ENCODE peak calls at places on chromosome 11, in seven cellular contexts. B is cardiac muscle cell, V is DND-41, P is MM.1S, O is left lung, H is pancreas, S is Peyer's patch. Z is an unnamed sample.

GRCh38 chr11:90134420-90135003 is at the start of gene NAALAD2:
- DNase-seq in B (peak; percentile 83), V (no peak), P (peak; percentile 42), O (peak; percentile 73), H (peak; percentile 53), S (no peak), Z (peak; percentile 77)

GRCh38 chr11:46674463-46675287 is 25.7 kb downstream of the ARHGAP1 start:
- DNase-seq in B (peak; percentile 72), V (peak; percentile 19), P (no peak), O (no peak), H (no peak), S (peak; percentile 20), Z (no peak)

GRCh38 chr11:82308979-82309378 is 424.7 kb downstream of the FAM181B start:
- DNase-seq in B (peak; percentile 30), V (no peak), P (no peak), O (no peak), H (no peak), S (no peak), Z (no peak)

GRCh38 chr11:19380375-19380774 is 139.6 kb upstream of the E2F8 start:
- DNase-seq in B (no peak), V (no peak), P (no peak), O (no peak), H (no peak), S (no peak), Z (no peak)

GRCh38 chr11:19959697-19960096 is 200.6 kb downstream of the DBX1 start:
- DNase-seq in B (no peak), V (no peak), P (no peak), O (no peak), H (no peak), S (no peak), Z (no peak)

GRCh38 chr11:58494096-58494495 is 13.8 kb downstream of the OR5B21 start:
- DNase-seq in B (no peak), V (no peak), P (no peak), O (no peak), H (no peak), S (no peak), Z (no peak)

GRCh38 chr11:75816561-75817239 is 1.7 kb downstream of the UVRAG start:
- DNase-seq in B (no peak), V (peak; percentile 41), P (no peak), O (no peak), H (no peak), S (no peak), Z (no peak)

GRCh38 chr11:60872952-60873524 is 5.7 kb downstream of the ZP1 start:
- DNase-seq in B (no peak), V (peak; percentile 85), P (no peak), O (no peak), H (no peak), S (no peak), Z (no peak)

GRCh38 chr11:47071871-47072270 is 104.8 kb downstream of the ARFGAP2 start:
- DNase-seq in B (no peak), V (no peak), P (no peak), O (no peak), H (no peak), S (no peak), Z (no peak)

GRCh38 chr11:107744736-107745135 is 32.9 kb upstream of the SLN start:
- DNase-seq in B (no peak), V (no peak), P (no peak), O (no peak), H (no peak), S (no peak), Z (no peak)

GRCh38 chr11:104098132-104098531 is 61.7 kb downstream of the DDI1 start:
- DNase-seq in B (no peak), V (no peak), P (no peak), O (no peak), H (no peak), S (no peak), Z (no peak)

GRCh38 chr11:132605794-132606570 is 926.3 kb downstream of the OPCML start:
- DNase-seq in B (peak; percentile 18), V (no peak), P (no peak), O (no peak), H (no peak), S (no peak), Z (no peak)

GRCh38 chr11:102410382-102410784 is 42.2 kb downstream of the TMEM123 start:
- DNase-seq in B (peak; percentile 33), V (no peak), P (no peak), O (no peak), H (no peak), S (no peak), Z (no peak)

GRCh38 chr11:70070736-70071135 is 7.4 kb upstream of the ANO1 start:
- DNase-seq in B (no peak), V (no peak), P (no peak), O (peak; percentile 53), H (no peak), S (no peak), Z (no peak)

GRCh38 chr11:65652511-65653228 is 10.0 kb downstream of the RELA start:
- DNase-seq in B (peak; percentile 92), V (peak; percentile 96), P (peak; percentile 96), O (peak; percentile 99), H (peak; percentile 97), S (peak; percentile 93), Z (peak; percentile 99)

GRCh38 chr11:124758355-124759267 is 3.5 kb downstream of the ESAM start:
- DNase-seq in B (peak; percentile 91), V (no peak), P (peak; percentile 23), O (peak; percentile 93), H (peak; percentile 90), S (peak; percentile 79), Z (peak; percentile 87)

GRCh38 chr11:96162816-96163499 is 180.0 kb downstream of the MAML2 start:
- DNase-seq in B (no peak), V (no peak), P (no peak), O (no peak), H (no peak), S (no peak), Z (no peak)

GRCh38 chr11:64654958-64655541 is 64.0 kb downstream of the SLC22A12 start:
- DNase-seq in B (no peak), V (no peak), P (no peak), O (no peak), H (no peak), S (peak; percentile 32), Z (no peak)

GRCh38 chr11:3163241-3163981 is 1.7 kb downstream of the OSBPL5 start:
- DNase-seq in B (no peak), V (peak; percentile 88), P (no peak), O (peak; percentile 61), H (peak; percentile 48), S (no peak), Z (peak; percentile 38)
- H3K4me3 ChIP-seq in B (peak overlapping the region; percentile 65), V (peak overlapping the region; percentile 84), P (no peak overlapping the region), O (peak overlapping the region; percentile 65), H (no peak overlapping the region), S (peak overlapping the region; percentile 55), Z (peak overlapping the region; percentile 86)

DNA sequence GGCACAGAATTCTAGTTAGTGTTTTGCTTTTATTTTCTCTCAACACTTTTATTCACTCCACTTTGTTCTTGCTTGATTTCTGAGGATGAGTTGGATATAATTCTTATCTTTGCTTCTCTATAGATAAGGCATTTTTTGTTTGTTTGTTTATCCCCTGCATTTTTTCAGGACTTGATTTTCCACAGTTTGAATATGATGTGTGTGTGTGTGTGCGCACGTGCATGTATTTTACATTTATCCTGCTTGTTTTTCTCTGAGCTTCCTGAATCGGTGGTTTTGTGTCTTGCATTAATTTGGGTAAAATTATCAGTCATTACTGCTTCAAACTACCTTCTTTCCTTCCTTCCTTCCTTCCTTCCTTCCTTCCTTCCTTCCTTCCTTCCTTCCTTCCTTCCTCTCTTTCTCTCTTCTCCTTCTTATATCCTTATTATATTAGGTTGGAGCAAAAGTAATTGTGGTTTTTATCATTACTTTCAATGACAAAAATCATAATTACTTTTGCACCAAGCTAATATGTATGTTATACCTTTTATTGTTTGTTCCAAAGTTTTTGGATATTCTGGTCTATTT is 679.9 kb upstream of the RAG2 start:
- DNase-seq in B (no peak), V (no peak), P (no peak), O (no peak), H (no peak), S (no peak), Z (no peak)
- H3K9me3 ChIP-seq in B (no peaks in the 10 kb centered on the region), V (no peaks in the 10 kb centered on the region), P (no peaks in the 10 kb centered on the region), O (no peaks in the 10 kb centered on the region), H (no peaks in the 10 kb centered on the region), S (no peaks in the 10 kb centered on the region), Z (no peaks in the 10 kb centered on the region)

GRCh38 chr11:464316-464715 is 14.2 kb downstream of the PTDSS2 start:
- DNase-seq in B (no peak), V (no peak), P (no peak), O (peak; percentile 63), H (peak; percentile 63), S (no peak), Z (no peak)
- H3K36me3 ChIP-seq in B (peaks cover 3% of the 10 kb centered on the region), V (peaks cover 51% of the 10 kb centered on the region), P (no peaks in the 10 kb centered on the region), O (peaks cover 44% of the 10 kb centered on the region), H (no peaks in the 10 kb centered on the region), S (peaks cover 31% of the 10 kb centered on the region), Z (no peaks in the 10 kb centered on the region)

DNA sequence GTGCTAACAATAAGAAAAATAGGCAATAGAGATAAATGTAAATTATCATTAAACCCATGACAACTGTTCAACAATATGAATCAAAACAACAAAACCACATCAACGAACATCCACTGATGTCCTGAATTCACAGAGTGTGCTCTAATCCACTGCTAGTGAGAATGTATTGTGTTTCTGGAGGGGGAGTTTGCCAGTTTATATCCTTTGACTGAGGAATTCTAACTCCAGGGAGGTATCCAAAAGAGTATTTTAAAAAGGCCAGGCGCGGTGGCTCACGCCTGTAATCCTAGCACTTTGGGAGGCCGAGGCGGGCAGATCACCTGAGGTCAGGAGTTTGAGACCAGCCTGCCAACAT is 1.7 kb upstream of the WEE1 start:
- DNase-seq in B (no peak), V (no peak), P (no peak), O (no peak), H (no peak), S (no peak), Z (no peak)
- H3K4me3 ChIP-seq in B (no peak overlapping the region), V (no peak overlapping the region), P (no peak overlapping the region), O (no peak overlapping the region), H (no peak overlapping the region), S (no peak overlapping the region), Z (no peak overlapping the region)

GRCh38 chr11:32366671-32367070 is 68.7 kb downstream of the WT1 start:
- DNase-seq in B (no peak), V (no peak), P (no peak), O (no peak), H (no peak), S (no peak), Z (no peak)
- H3K9me3 ChIP-seq in B (no peaks in the 10 kb centered on the region), V (peaks cover 14% of the 10 kb centered on the region), P (no peaks in the 10 kb centered on the region), O (no peaks in the 10 kb centered on the region), H (no peaks in the 10 kb centered on the region), S (no peaks in the 10 kb centered on the region), Z (no peaks in the 10 kb centered on the region)

GRCh38 chr11:62539238-62539925 is 7.2 kb downstream of the AHNAK start:
- DNase-seq in B (no peak), V (no peak), P (no peak), O (peak; percentile 87), H (no peak), S (no peak), Z (peak; percentile 90)
- H3K36me3 ChIP-seq in B (peaks cover 7% of the 10 kb centered on the region), V (no peaks in the 10 kb centered on the region), P (no peaks in the 10 kb centered on the region), O (peaks cover 24% of the 10 kb centered on the region), H (no peaks in the 10 kb centered on the region), S (peaks cover 28% of the 10 kb centered on the region), Z (peaks cover 13% of the 10 kb centered on the region)

GRCh38 chr11:95149659-95150294 is 60.1 kb downstream of the ENDOD1 start:
- DNase-seq in B (no peak), V (no peak), P (no peak), O (no peak), H (peak; percentile 71), S (no peak), Z (no peak)
- H3K4me3 ChIP-seq in B (no peak overlapping the region), V (no peak overlapping the region), P (peak overlapping the region; percentile 81), O (peak overlapping the region; percentile 58), H (no peak overlapping the region), S (peak overlapping the region; percentile 65), Z (no peak overlapping the region)

Z was measured in aorta.